ENCODE peak calls at places on chromosomes 16 and 17, in five cellular contexts. Q, S, Z, A and F are unnamed samples.

GRCh38 chr17:42289863-42290165 is 1.5 kb downstream of the STAT5A start:
- DNase-seq in Q (peak), S (no peak), Z (no peak), A (no peak), F (no peak)

GRCh38 chr17:29042679-29043538 is at the start of gene PIPOX:
- DNase-seq in Q (no peak), S (no peak), Z (peak), A (no peak), F (peak)

GRCh38 chr16:83356266-83356665 is 451.5 kb upstream of the HSBP1 start:
- DNase-seq in Q (peak), S (peak), Z (peak), A (no peak), F (peak)

GRCh38 chr16:78677332-78677731 is 577.9 kb downstream of the WWOX start:
- DNase-seq in Q (no peak), S (peak), Z (no peak), A (no peak), F (no peak)

GRCh38 chr17:43745541-43745940 is 13.1 kb downstream of the SOST start:
- DNase-seq in Q (no peak), S (no peak), Z (no peak), A (no peak), F (no peak)

GRCh38 chr16:23535901-23536300 is 21.2 kb downstream of the EARS2 start:
- DNase-seq in Q (no peak), S (no peak), Z (peak), A (no peak), F (no peak)

GRCh38 chr16:88758227-88758943 is 26.6 kb downstream of the PIEZO1 start:
- DNase-seq in Q (no peak), S (no peak), Z (no peak), A (no peak), F (no peak)

GRCh38 chr16:61148930-61149329 is 887.3 kb downstream of the CDH8 start:
- DNase-seq in Q (no peak), S (no peak), Z (no peak), A (no peak), F (no peak)

GRCh38 chr17:50905460-50905803 is 39.3 kb upstream of the TOB1 start:
- DNase-seq in Q (no peak), S (no peak), Z (no peak), A (no peak), F (no peak)

GRCh38 chr17:19833914-19834313 is 33.8 kb downstream of the ULK2 start:
- DNase-seq in Q (no peak), S (no peak), Z (peak), A (no peak), F (no peak)

GRCh38 chr17:78589885-78590284 is 12.7 kb upstream of the DNAH17 start:
- DNase-seq in Q (no peak), S (peak), Z (no peak), A (no peak), F (no peak)

DNA sequence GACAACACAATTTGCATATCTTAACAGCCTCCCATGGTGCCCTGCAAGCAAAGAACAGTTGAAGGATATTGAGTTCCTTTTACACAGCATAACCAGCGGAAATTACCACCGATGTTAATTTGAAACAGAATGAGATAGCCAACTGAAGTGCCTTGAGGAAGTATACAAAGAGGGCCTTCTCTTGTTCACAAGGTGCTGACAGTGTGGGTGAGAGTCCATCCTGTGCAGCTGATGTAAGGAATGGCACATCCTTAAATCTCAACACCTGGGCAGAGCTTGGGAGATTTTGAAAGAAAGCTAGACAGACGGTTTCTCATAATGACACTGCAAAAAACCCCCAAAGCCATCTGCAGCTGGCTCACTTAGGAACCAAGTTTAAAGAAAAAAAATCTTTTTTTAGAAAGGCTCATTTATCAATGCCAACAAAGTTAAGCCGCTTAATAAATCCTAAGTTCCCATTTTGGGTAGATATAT is 818.6 kb downstream of the KCNJ2 start:
- DNase-seq in Q (no peak), S (no peak), Z (no peak), A (no peak), F (no peak)
- H3K4me3 ChIP-seq in Q (no peak), S (no peak), Z (no peak), A (no peak), F (no peak)

DNA sequence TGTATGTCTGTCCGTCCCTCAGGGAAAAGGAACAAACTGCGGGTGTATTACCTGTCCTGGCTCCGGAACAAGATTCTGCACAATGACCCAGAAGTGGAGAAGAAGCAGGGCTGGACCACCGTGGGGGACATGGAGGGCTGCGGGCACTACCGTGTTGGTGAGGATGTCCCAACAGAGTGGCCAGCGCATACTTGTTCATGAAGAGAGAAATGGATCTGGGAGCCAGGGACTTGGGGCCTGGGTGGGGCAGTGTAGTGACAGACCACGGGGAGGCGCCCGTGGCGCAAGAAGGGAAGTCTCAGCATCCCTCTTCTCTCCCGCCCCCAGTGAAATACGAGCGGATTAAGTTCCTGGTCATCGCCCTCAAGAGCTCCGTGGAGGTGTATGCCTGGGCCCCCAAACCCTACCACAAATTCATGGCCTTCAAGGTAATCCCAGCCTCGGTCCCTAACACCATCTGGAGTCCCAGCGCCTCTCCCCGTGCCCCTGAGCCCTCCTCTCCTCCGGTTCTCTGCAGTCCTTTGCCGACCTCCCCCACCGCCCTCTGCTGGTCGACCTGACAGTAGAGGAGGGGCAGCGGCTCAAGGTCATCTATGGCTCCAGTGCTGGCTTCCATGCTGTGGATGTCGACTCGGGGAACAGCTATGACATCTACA is 3.5 kb upstream of the C17orf107 start:
- DNase-seq in Q (no peak), S (no peak), Z (no peak), A (no peak), F (no peak)
- TF ChIP-seq CTCF in Q (no peak), S (no peak), Z (peak), A (no peak), F (no peak)

GRCh38 chr17:40312131-40312731 is 3.3 kb downstream of the RARA start:
- DNase-seq in Q (no peak), S (peak), Z (no peak), A (no peak), F (no peak)
- H3K4me3 ChIP-seq in Q (no peak), S (no peak), Z (no peak), A (no peak), F (no peak)

GRCh38 chr16:15055141-15056053 is 477 bp downstream of the NTAN1 start:
- DNase-seq in Q (peak), S (peak), Z (peak), A (peak), F (peak)
- TF ChIP-seq CTCF in Q (no peak), S (no peak), Z (peak), A (no peak), F (no peak)

GRCh38 chr17:74853048-74853397 is 6.7 kb downstream of the GRIN2C start:
- DNase-seq in Q (no peak), S (no peak), Z (no peak), A (no peak), F (no peak)

GRCh38 chr17:74851612-74852236 is 8.0 kb downstream of the GRIN2C start:
- DNase-seq in Q (no peak), S (no peak), Z (no peak), A (no peak), F (no peak)

GRCh38 chr17:74850914-74851313 is 8.8 kb downstream of the GRIN2C start:
- DNase-seq in Q (no peak), S (no peak), Z (no peak), A (no peak), F (no peak)

GRCh38 chr17:74853669-74854068 is 6.0 kb downstream of the GRIN2C start:
- DNase-seq in Q (no peak), S (no peak), Z (no peak), A (no peak), F (no peak)

GRCh38 chr17:74852237-74853047 is 7.2 kb downstream of the GRIN2C start:
- DNase-seq in Q (no peak), S (no peak), Z (no peak), A (no peak), F (peak)
- H3K4me3 ChIP-seq in Q (no peak), S (no peak), Z (no peak), A (peak), F (no peak)

DNA sequence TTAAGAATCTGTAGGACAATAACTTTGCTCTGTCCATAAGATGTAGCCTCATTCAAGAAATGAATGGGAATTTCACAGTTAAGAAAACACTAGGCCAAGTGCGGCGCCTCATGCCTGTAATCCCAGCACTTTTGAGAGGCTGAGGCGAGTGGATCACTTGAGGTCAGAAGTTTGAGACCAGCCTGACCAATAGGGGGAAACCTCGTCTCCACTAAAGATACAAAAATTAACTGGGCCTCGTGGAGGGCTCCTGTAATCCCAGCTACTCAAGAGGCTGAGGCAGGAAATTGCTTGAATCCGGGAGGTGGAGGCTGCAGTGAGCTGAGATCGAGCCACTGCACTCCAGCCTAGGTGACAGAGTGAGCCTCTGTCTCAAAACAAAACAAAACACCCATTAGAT is 19.9 kb upstream of the RSL1D1 start:
- DNase-seq in Q (no peak), S (no peak), Z (peak), A (no peak), F (peak)
- TF ChIP-seq CTCF in Q (no peak), S (peak), Z (peak), A (peak), F (peak)

GRCh38 chr17:59783221-59784016 is 76.0 kb downstream of the VMP1 start:
- DNase-seq in Q (no peak), S (peak), Z (peak), A (no peak), F (peak)
- H3K4me3 ChIP-seq in Q (peak), S (peak), Z (no peak), A (peak), F (no peak)

DNA sequence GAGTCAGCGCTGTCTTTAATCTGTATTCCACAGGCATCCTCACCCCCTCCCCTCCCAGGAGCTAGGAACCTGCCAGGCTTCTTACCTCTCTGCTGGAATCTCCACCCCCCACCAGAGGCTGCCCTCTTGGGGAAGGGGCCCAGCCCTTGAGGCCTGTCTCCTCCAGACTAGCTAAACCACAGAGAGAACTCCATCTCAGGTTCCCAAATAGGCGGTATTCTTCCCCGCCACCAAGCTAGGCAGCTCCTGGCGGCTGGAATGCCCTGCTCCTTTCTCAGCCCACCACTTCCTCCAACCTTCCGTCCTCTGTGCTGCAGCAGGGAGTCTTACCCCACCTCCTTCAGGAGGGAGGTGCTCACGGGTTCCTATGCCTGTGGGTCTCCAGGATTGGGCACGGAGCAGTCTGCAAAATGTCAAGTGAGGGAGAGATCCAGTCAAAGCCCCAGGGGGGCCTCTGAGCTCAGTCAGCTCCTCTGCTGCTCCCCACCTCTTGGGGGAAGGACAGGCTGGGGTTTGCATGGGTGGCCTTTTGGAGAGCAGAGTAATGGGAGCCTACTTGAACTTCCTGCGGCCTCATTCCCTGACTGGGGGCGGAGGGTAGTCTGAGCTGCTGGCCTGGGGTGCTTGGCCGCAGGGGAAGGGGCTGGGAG is 55.7 kb downstream of the SREBF1 start:
- DNase-seq in Q (peak), S (peak), Z (peak), A (no peak), F (peak)
- TF ChIP-seq CTCF in Q (peak), S (no peak), Z (peak), A (no peak), F (peak)

GRCh38 chr16:51151435-51151950 is 423 bp upstream of the SALL1 start:
- DNase-seq in Q (peak), S (no peak), Z (peak), A (no peak), F (peak)

GRCh38 chr16:51150894-51151320 is at the start of gene SALL1:
- DNase-seq in Q (peak), S (no peak), Z (no peak), A (no peak), F (peak)

GRCh38 chr16:51149721-51150158 is 1.3 kb downstream of the SALL1 start:
- DNase-seq in Q (no peak), S (no peak), Z (no peak), A (no peak), F (no peak)

GRCh38 chr16:51149251-51149661 is 1.8 kb downstream of the SALL1 start:
- DNase-seq in Q (peak), S (no peak), Z (no peak), A (no peak), F (no peak)

DNA sequence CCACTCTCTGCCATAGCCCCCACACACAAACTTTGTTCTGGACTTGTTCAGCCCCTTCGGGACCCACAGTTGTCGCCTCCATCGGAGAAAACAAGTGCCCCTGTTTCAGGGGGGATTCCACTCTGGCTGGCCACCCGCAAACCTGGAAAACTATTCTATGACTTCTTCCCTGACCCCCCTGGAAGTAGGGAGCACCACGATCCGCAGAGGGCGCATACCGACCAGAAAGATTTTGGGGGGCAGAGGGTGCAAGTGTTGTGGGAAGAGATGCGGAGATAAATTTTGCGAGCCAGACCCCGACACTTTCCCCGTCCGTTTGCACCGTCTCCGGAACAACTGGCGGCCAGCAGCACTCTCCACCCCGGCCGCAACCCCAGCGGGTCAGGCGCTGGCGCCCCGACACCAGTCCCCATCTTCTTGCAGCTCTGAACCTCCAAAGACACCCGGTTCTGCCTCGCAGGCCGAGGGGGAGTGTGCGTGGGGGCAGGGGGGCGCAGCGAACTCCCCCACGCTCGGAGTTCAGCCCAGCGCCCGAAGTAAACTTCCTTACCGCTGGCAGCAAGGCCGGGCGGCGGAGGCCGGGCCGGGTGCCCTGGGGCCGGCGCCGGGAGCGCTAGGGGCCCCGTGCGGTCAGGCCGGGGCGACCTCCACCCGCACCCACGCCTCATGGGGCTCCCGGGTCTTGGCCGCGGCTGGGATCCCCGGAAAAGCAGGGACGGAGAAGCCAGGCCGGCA is 744 bp downstream of the SALL1 start:
- DNase-seq in Q (peak), S (no peak), Z (no peak), A (no peak), F (no peak)
- H3K4me3 ChIP-seq in Q (peak), S (no peak), Z (peak), A (peak), F (peak)

GRCh38 chr17:49194297-49194607 is 16.1 kb downstream of the GNGT2 start:
- DNase-seq in Q (no peak), S (no peak), Z (no peak), A (no peak), F (no peak)

GRCh38 chr17:49190932-49191331 is 19.4 kb downstream of the GNGT2 start:
- DNase-seq in Q (no peak), S (no peak), Z (no peak), A (no peak), F (no peak)

GRCh38 chr17:49193513-49194296 is 16.7 kb downstream of the GNGT2 start:
- DNase-seq in Q (peak), S (peak), Z (peak), A (peak), F (peak)

GRCh38 chr17:49191407-49191916 is 18.9 kb downstream of the GNGT2 start:
- DNase-seq in Q (no peak), S (no peak), Z (no peak), A (no peak), F (peak)

GRCh38 chr17:49191917-49192741 is 18.2 kb downstream of the GNGT2 start:
- DNase-seq in Q (peak), S (peak), Z (peak), A (peak), F (peak)
- TF ChIP-seq CTCF in Q (peak), S (peak), Z (peak), A (peak), F (peak)